ENCODE peak calls at places on chromosome 10, in four cellular contexts. One of them, this sample, is unnamed.

GRCh38 chr10:76111986-76112825 is 680.8 kb downstream of the LRMDA start:
- DNase-seq in AG20443: no peak
- DNase-seq in left colon: no peak
- DNase-seq in GOT3: no peak
- DNase-seq in this sample: no peak

GRCh38 chr10:116271593-116272496 is 1.2 kb downstream of the GFRA1 start:
- DNase-seq in AG20443: peak; percentile 73
- DNase-seq in left colon: no peak
- DNase-seq in GOT3: no peak
- DNase-seq in this sample: no peak

GRCh38 chr10:7230036-7230435 is 180.8 kb downstream of the SFMBT2 start:
- DNase-seq in AG20443: no peak
- DNase-seq in left colon: no peak
- DNase-seq in GOT3: no peak
- DNase-seq in this sample: no peak

GRCh38 chr10:116429288-116429977 is 1.8 kb downstream of the PNLIPRP3 start:
- DNase-seq in AG20443: no peak
- DNase-seq in left colon: no peak
- DNase-seq in GOT3: no peak
- DNase-seq in this sample: no peak

GRCh38 chr10:34985823-34986222 is 104.3 kb downstream of the CUL2 start:
- DNase-seq in AG20443: peak; percentile 31
- DNase-seq in left colon: no peak
- DNase-seq in GOT3: no peak
- DNase-seq in this sample: no peak

GRCh38 chr10:88114368-88114767 is 250.9 kb downstream of the PTEN start:
- DNase-seq in AG20443: peak; percentile 25
- DNase-seq in left colon: no peak
- DNase-seq in GOT3: no peak
- DNase-seq in this sample: no peak

GRCh38 chr10:95693331-95693667 is 428 bp downstream of the TCTN3 start:
- DNase-seq in AG20443: no peak
- DNase-seq in left colon: no peak
- DNase-seq in GOT3: no peak
- DNase-seq in this sample: no peak

GRCh38 chr10:132961-133898 is 2.0 kb upstream of the ZMYND11 start:
- DNase-seq in AG20443: peak; percentile 73
- DNase-seq in left colon: no peak
- DNase-seq in GOT3: no peak
- DNase-seq in this sample: no peak

GRCh38 chr10:11576092-11576809 is 35.2 kb downstream of the USP6NL start:
- DNase-seq in AG20443: no peak
- DNase-seq in left colon: no peak
- DNase-seq in GOT3: no peak
- DNase-seq in this sample: no peak

GRCh38 chr10:33015798-33016547 is 57.9 kb upstream of the ITGB1 start:
- DNase-seq in AG20443: peak; percentile 53
- DNase-seq in left colon: no peak
- DNase-seq in GOT3: no peak
- DNase-seq in this sample: no peak

GRCh38 chr10:101289541-101289940 is 60.3 kb upstream of the LBX1 start:
- DNase-seq in AG20443: no peak
- DNase-seq in left colon: no peak
- DNase-seq in GOT3: no peak
- DNase-seq in this sample: no peak

GRCh38 chr10:73920084-73920483 is 9.2 kb downstream of the PLAU start:
- DNase-seq in AG20443: peak; percentile 73
- DNase-seq in left colon: no peak
- DNase-seq in GOT3: no peak
- DNase-seq in this sample: no peak

GRCh38 chr10:18219096-18219495 is 78.9 kb downstream of the CACNB2 start:
- DNase-seq in AG20443: no peak
- DNase-seq in left colon: no peak
- DNase-seq in GOT3: no peak
- DNase-seq in this sample: no peak

GRCh38 chr10:22681783-22682183 is 32.6 kb downstream of the PIP4K2A start:
- DNase-seq in AG20443: peak; percentile 65
- DNase-seq in left colon: no peak
- DNase-seq in GOT3: no peak
- DNase-seq in this sample: no peak

GRCh38 chr10:27285093-27285492 is 44.5 kb upstream of the ACBD5 start:
- DNase-seq in AG20443: peak; percentile 30
- DNase-seq in left colon: no peak
- DNase-seq in GOT3: no peak
- DNase-seq in this sample: no peak

GRCh38 chr10:99676435-99676834 is 17.1 kb downstream of the ENTPD7 start:
- DNase-seq in AG20443: peak; percentile 76
- DNase-seq in left colon: no peak
- DNase-seq in GOT3: no peak
- DNase-seq in this sample: no peak

GRCh38 chr10:22252801-22253577 is 35.2 kb upstream of the EBLN1 start:
- DNase-seq in AG20443: peak; percentile 63
- DNase-seq in left colon: no peak
- DNase-seq in GOT3: no peak
- DNase-seq in this sample: no peak

GRCh38 chr10:86359111-86359510 is 7.5 kb downstream of the GRID1 start:
- DNase-seq in AG20443: no peak
- DNase-seq in left colon: no peak
- DNase-seq in GOT3: no peak
- DNase-seq in this sample: no peak

GRCh38 chr10:18401416-18402195 is 249.8 kb downstream of the NSUN6 start:
- DNase-seq in AG20443: no peak
- DNase-seq in left colon: no peak
- DNase-seq in GOT3: no peak
- DNase-seq in this sample: no peak

GRCh38 chr10:119541459-119542356 is 811 bp downstream of the RGS10 start:
- DNase-seq in AG20443: peak; percentile 47
- DNase-seq in left colon: peak; percentile 33
- DNase-seq in GOT3: no peak
- DNase-seq in this sample: peak; percentile 33

GRCh38 chr10:132508497-132509443 is 28.8 kb upstream of the INPP5A start:
- DNase-seq in AG20443: no peak
- DNase-seq in left colon: peak; percentile 39
- DNase-seq in GOT3: no peak
- DNase-seq in this sample: no peak

GRCh38 chr10:33982995-33983394 is 648.5 kb upstream of the NRP1 start:
- DNase-seq in AG20443: no peak
- DNase-seq in left colon: no peak
- DNase-seq in GOT3: no peak
- DNase-seq in this sample: no peak

GRCh38 chr10:128779457-128779856 is 653.2 kb upstream of the MKI67 start:
- DNase-seq in AG20443: no peak
- DNase-seq in left colon: no peak
- DNase-seq in GOT3: no peak
- DNase-seq in this sample: no peak

GRCh38 chr10:47440207-47440606 is 43.7 kb downstream of the ANXA8 start:
- DNase-seq in AG20443: no peak
- DNase-seq in left colon: no peak
- DNase-seq in GOT3: no peak
- DNase-seq in this sample: no peak

GRCh38 chr10:48801026-48801425 is 116.4 kb downstream of the WDFY4 start:
- DNase-seq in AG20443: no peak
- DNase-seq in left colon: no peak
- DNase-seq in GOT3: no peak
- DNase-seq in this sample: no peak

GRCh38 chr10:8311526-8312070 is 257.1 kb downstream of the GATA3 start:
- DNase-seq in AG20443: no peak
- DNase-seq in left colon: no peak
- DNase-seq in GOT3: no peak
- DNase-seq in this sample: no peak

GRCh38 chr10:1627945-1628344 is 109.4 kb downstream of the ADARB2 start:
- DNase-seq in AG20443: no peak
- DNase-seq in left colon: peak; percentile 5
- DNase-seq in GOT3: no peak
- DNase-seq in this sample: no peak

GRCh38 chr10:31457858-31458257 is 138.8 kb downstream of the ZEB1 start:
- DNase-seq in AG20443: no peak
- DNase-seq in left colon: no peak
- DNase-seq in GOT3: no peak
- DNase-seq in this sample: no peak

GRCh38 chr10:109914966-109915365 is 8.3 kb downstream of the XPNPEP1 start:
- DNase-seq in AG20443: peak; percentile 73
- DNase-seq in left colon: peak; percentile 67
- DNase-seq in GOT3: no peak
- DNase-seq in this sample: peak; percentile 70

GRCh38 chr10:75612904-75613684 is 181.7 kb downstream of the LRMDA start:
- DNase-seq in AG20443: peak; percentile 60
- DNase-seq in left colon: no peak
- DNase-seq in GOT3: no peak
- DNase-seq in this sample: no peak

This sample was measured in T-helper 1 cell.